ENCODE peak calls at places on chromosomes 13 and 19, in five cellular contexts. One of them, this sample, is unnamed.

GRCh38 chr13:90834700-90835099 is 512.8 kb upstream of the MIR17HG start:
- DNase-seq in suprapubic skin: no peak
- DNase-seq in spleen: no peak
- DNase-seq in Peyer's patch: no peak
- DNase-seq in uterus: no peak
- DNase-seq in this sample: no peak

GRCh38 chr13:41811588-41812021 is 149.3 kb downstream of the VWA8 start:
- DNase-seq in uterus: no peak
- DNase-seq in Peyer's patch: no peak
- DNase-seq in suprapubic skin: no peak
- DNase-seq in spleen: no peak
- DNase-seq in this sample: no peak

GRCh38 chr13:113834496-113835200 is 29.2 kb downstream of the GAS6 start:
- DNase-seq in uterus: no peak
- DNase-seq in spleen: peak
- DNase-seq in Peyer's patch: peak
- DNase-seq in suprapubic skin: no peak
- DNase-seq in this sample: no peak

GRCh38 chr19:46674416-46675178 is 13.6 kb upstream of the DACT3 start:
- DNase-seq in uterus: no peak
- DNase-seq in Peyer's patch: no peak
- DNase-seq in spleen: no peak
- DNase-seq in suprapubic skin: no peak
- DNase-seq in this sample: no peak

GRCh38 chr13:110234532-110234931 is 72.4 kb downstream of the COL4A1 start:
- DNase-seq in uterus: no peak
- DNase-seq in Peyer's patch: no peak
- DNase-seq in suprapubic skin: no peak
- DNase-seq in spleen: no peak
- DNase-seq in this sample: no peak

GRCh38 chr13:29707876-29708543 is 112.5 kb upstream of the SLC7A1 start:
- DNase-seq in Peyer's patch: no peak
- DNase-seq in suprapubic skin: no peak
- DNase-seq in uterus: no peak
- DNase-seq in spleen: no peak
- DNase-seq in this sample: peak

GRCh38 chr13:64305246-64305645 is 2889.6 kb upstream of the PCDH20 start:
- DNase-seq in suprapubic skin: no peak
- DNase-seq in uterus: no peak
- DNase-seq in Peyer's patch: no peak
- DNase-seq in spleen: no peak
- DNase-seq in this sample: no peak

GRCh38 chr13:102970542-102970941 is 95.7 kb downstream of the SLC10A2 start:
- DNase-seq in suprapubic skin: no peak
- DNase-seq in uterus: no peak
- DNase-seq in Peyer's patch: no peak
- DNase-seq in spleen: no peak
- DNase-seq in this sample: no peak

GRCh38 chr19:46369817-46370216 is 22.9 kb downstream of the PPP5C start:
- DNase-seq in suprapubic skin: no peak
- DNase-seq in uterus: no peak
- DNase-seq in Peyer's patch: no peak
- DNase-seq in spleen: no peak
- DNase-seq in this sample: no peak

GRCh38 chr13:78732445-78733017 is 73.6 kb upstream of the OBI1 start:
- DNase-seq in Peyer's patch: no peak
- DNase-seq in spleen: no peak
- DNase-seq in suprapubic skin: no peak
- DNase-seq in uterus: no peak
- DNase-seq in this sample: no peak

GRCh38 chr19:44951179-44952159 is 3.7 kb upstream of the CLPTM1 start:
- DNase-seq in uterus: peak
- DNase-seq in spleen: no peak
- DNase-seq in suprapubic skin: no peak
- DNase-seq in Peyer's patch: no peak
- DNase-seq in this sample: peak

GRCh38 chr13:28854657-28855056 is 34.5 kb downstream of the MTUS2 start:
- DNase-seq in uterus: no peak
- DNase-seq in suprapubic skin: no peak
- DNase-seq in Peyer's patch: no peak
- DNase-seq in spleen: no peak
- DNase-seq in this sample: no peak

GRCh38 chr13:99688776-99689175 is 187.5 kb downstream of the TM9SF2 start:
- DNase-seq in uterus: no peak
- DNase-seq in suprapubic skin: no peak
- DNase-seq in spleen: no peak
- DNase-seq in Peyer's patch: no peak
- DNase-seq in this sample: no peak

GRCh38 chr13:113298001-113298945 is 1.2 kb downstream of the LAMP1 start:
- DNase-seq in suprapubic skin: no peak
- DNase-seq in uterus: no peak
- DNase-seq in Peyer's patch: no peak
- DNase-seq in spleen: no peak
- DNase-seq in this sample: peak

GRCh38 chr13:107266657-107267056 is 698.7 kb upstream of the ARGLU1 start:
- DNase-seq in suprapubic skin: no peak
- DNase-seq in spleen: no peak
- DNase-seq in Peyer's patch: no peak
- DNase-seq in uterus: no peak
- DNase-seq in this sample: no peak

GRCh38 chr19:42519108-42519507 is 9.2 kb downstream of the CEACAM1 start:
- DNase-seq in uterus: no peak
- DNase-seq in spleen: no peak
- DNase-seq in suprapubic skin: no peak
- DNase-seq in Peyer's patch: no peak
- DNase-seq in this sample: no peak

GRCh38 chr13:113629814-113630213 is 28.2 kb downstream of the ATP4B start:
- DNase-seq in suprapubic skin: peak
- DNase-seq in uterus: no peak
- DNase-seq in Peyer's patch: peak
- DNase-seq in spleen: peak
- DNase-seq in this sample: no peak

GRCh38 chr13:29676535-29676934 is 81.0 kb upstream of the SLC7A1 start:
- DNase-seq in Peyer's patch: peak
- DNase-seq in spleen: no peak
- DNase-seq in uterus: no peak
- DNase-seq in suprapubic skin: no peak
- DNase-seq in this sample: no peak

GRCh38 chr19:48501446-48501960 is 10.1 kb downstream of the LMTK3 start:
- DNase-seq in suprapubic skin: no peak
- DNase-seq in Peyer's patch: peak
- DNase-seq in spleen: no peak
- DNase-seq in uterus: no peak
- DNase-seq in this sample: no peak

GRCh38 chr13:97844151-97844550 is 109.3 kb upstream of the IPO5 start:
- DNase-seq in suprapubic skin: no peak
- DNase-seq in Peyer's patch: no peak
- DNase-seq in spleen: no peak
- DNase-seq in uterus: no peak
- DNase-seq in this sample: no peak

GRCh38 chr19:10289836-10290438 is at the start of gene ICAM5:
- DNase-seq in uterus: no peak
- DNase-seq in suprapubic skin: no peak
- DNase-seq in spleen: peak
- DNase-seq in Peyer's patch: no peak
- DNase-seq in this sample: peak

GRCh38 chr13:33446821-33447481 is 161.4 kb upstream of the STARD13 start:
- DNase-seq in uterus: no peak
- DNase-seq in suprapubic skin: no peak
- DNase-seq in Peyer's patch: no peak
- DNase-seq in spleen: no peak
- DNase-seq in this sample: no peak

GRCh38 chr13:83876546-83876945 is 5.7 kb downstream of the SLITRK1 start:
- DNase-seq in spleen: no peak
- DNase-seq in Peyer's patch: no peak
- DNase-seq in uterus: no peak
- DNase-seq in suprapubic skin: no peak
- DNase-seq in this sample: no peak

GRCh38 chr19:35754365-35755139 is 2.3 kb downstream of the HSPB6 start:
- DNase-seq in suprapubic skin: no peak
- DNase-seq in uterus: no peak
- DNase-seq in Peyer's patch: no peak
- DNase-seq in spleen: no peak
- DNase-seq in this sample: no peak

GRCh38 chr19:35757231-35757748 is 461 bp upstream of the HSPB6 start:
- DNase-seq in suprapubic skin: peak
- DNase-seq in Peyer's patch: peak
- DNase-seq in spleen: peak
- DNase-seq in uterus: peak
- DNase-seq in this sample: peak

GRCh38 chr19:35756373-35757230 is at the start of gene HSPB6:
- DNase-seq in spleen: peak
- DNase-seq in uterus: peak
- DNase-seq in suprapubic skin: no peak
- DNase-seq in Peyer's patch: peak
- DNase-seq in this sample: peak

GRCh38 chr19:35755160-35755549 is 1.7 kb downstream of the HSPB6 start:
- DNase-seq in suprapubic skin: peak
- DNase-seq in spleen: no peak
- DNase-seq in Peyer's patch: no peak
- DNase-seq in uterus: no peak
- DNase-seq in this sample: no peak

DNA sequence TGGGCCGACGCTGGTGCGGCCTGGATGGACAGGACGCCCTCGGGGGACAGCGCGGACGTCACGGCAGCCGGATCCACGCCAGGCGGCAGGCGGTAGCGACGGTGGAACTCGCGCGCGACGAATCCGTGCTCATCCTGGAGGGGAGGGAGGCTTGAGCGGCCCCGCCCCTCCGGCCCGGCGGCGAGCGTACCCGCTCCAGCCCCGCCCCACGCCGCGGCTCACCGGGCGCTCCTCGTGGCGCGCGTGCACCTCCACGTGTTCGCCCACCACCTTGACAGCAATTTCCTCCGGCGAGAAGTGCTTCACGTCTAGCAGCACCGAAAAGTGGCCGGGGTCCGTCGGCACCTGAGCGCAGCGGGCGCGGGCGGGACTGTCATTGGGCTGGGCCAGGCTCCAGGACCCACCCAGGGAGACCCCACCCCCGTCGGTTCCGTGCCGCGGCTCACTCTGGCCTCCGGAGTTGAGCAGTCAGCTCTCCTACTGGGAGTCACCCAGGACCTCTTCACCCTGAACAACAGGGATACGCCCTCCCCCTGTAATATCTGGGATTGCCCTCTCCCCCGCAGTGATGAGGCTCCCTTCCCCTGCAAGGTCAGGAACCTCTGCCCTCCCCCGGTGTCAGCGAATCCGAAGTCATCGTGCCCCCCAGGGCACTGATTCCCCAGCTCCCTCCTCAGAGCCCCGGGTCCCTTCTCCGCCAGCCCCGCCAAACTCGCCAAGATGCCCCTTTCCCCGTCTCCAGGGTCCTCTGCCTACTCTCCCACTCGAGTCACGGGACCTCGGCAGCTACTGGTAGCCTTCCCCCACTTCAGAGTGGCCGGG is 1.1 kb downstream of the HSPB6 start:
- DNase-seq in suprapubic skin: peak
- DNase-seq in Peyer's patch: peak
- DNase-seq in uterus: peak
- DNase-seq in spleen: peak
- DNase-seq in this sample: peak
- TF ChIP-seq POLR2A in suprapubic skin: no peak
- TF ChIP-seq POLR2A in Peyer's patch: no peak
- TF ChIP-seq POLR2A in uterus: no peak
- TF ChIP-seq POLR2A in spleen: no peak
- TF ChIP-seq POLR2A in this sample: no peak

DNA sequence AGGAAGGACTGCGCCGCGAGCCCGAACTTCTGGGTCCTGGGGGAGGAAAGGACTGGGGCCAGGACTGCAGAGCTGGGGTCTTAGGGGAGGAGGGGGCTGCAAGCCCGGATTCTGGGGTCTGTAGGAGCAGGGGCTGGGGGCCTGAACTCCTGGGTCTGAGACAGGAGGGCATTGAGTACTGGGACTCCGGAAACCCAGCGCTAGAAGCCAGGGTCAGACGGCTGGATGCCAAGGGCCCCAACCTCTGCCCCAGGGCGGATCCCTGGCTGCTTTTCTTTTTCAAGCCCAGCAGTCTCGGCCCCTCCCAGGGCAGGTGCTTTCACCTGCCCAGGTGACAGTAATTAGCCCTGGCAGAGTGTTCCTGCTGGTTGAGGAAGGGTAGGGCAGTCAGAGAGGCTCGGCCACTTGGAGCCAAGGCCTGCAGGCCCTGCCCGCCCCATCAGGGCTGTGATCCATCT is 2.3 kb downstream of the MYH14 start:
- DNase-seq in uterus: no peak
- DNase-seq in spleen: no peak
- DNase-seq in Peyer's patch: peak
- DNase-seq in suprapubic skin: no peak
- DNase-seq in this sample: no peak
- TF ChIP-seq POLR2A in uterus: no peak
- TF ChIP-seq POLR2A in spleen: no peak
- TF ChIP-seq POLR2A in Peyer's patch: peak
- TF ChIP-seq POLR2A in suprapubic skin: no peak
- TF ChIP-seq POLR2A in this sample: no peak

GRCh38 chr19:15841875-15842569 is 26.6 kb upstream of the OR10H1 start:
- DNase-seq in spleen: no peak
- DNase-seq in Peyer's patch: no peak
- DNase-seq in suprapubic skin: no peak
- DNase-seq in uterus: no peak
- DNase-seq in this sample: peak

GRCh38 chr19:15840833-15841232 is 25.4 kb upstream of the OR10H1 start:
- DNase-seq in uterus: no peak
- DNase-seq in spleen: no peak
- DNase-seq in Peyer's patch: no peak
- DNase-seq in suprapubic skin: no peak
- DNase-seq in this sample: no peak

GRCh38 chr19:15836345-15836594 is 20.8 kb upstream of the OR10H1 start:
- DNase-seq in suprapubic skin: no peak
- DNase-seq in Peyer's patch: no peak
- DNase-seq in uterus: peak
- DNase-seq in spleen: no peak
- DNase-seq in this sample: no peak

GRCh38 chr19:15831626-15832025 is 16.2 kb upstream of the OR10H1 start:
- DNase-seq in Peyer's patch: no peak
- DNase-seq in spleen: no peak
- DNase-seq in uterus: no peak
- DNase-seq in suprapubic skin: no peak
- DNase-seq in this sample: no peak

GRCh38 chr19:15836595-15837398 is 21.3 kb upstream of the OR10H1 start:
- DNase-seq in uterus: peak
- DNase-seq in spleen: peak
- DNase-seq in suprapubic skin: peak
- DNase-seq in Peyer's patch: peak
- DNase-seq in this sample: peak
- TF ChIP-seq POLR2A in uterus: peak
- TF ChIP-seq POLR2A in spleen: peak
- TF ChIP-seq POLR2A in suprapubic skin: no peak
- TF ChIP-seq POLR2A in Peyer's patch: peak
- TF ChIP-seq POLR2A in this sample: peak

DNA sequence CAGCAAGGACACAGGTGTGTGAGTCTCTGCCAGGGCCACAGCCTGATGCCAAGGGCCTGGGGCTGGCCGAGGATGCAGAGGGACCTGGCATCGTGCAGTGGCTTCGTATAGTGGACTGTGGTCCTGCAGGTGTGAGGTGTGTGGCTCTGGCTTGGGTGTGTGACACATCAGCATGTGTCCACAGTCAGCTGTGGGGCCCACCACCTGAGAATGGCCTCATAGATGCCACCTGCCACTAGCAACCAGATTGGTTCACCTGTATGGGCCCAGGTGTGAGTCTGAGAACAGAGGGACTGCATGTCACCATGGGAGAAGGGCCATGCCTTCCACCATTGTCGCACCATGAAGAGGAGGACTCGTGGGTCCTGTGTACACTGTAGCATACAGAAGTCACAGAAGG is 2.4 kb downstream of the PPP1R14A start:
- DNase-seq in uterus: no peak
- DNase-seq in Peyer's patch: no peak
- DNase-seq in spleen: no peak
- DNase-seq in suprapubic skin: no peak
- DNase-seq in this sample: no peak
- TF ChIP-seq POLR2A in uterus: no peak
- TF ChIP-seq POLR2A in Peyer's patch: no peak
- TF ChIP-seq POLR2A in spleen: no peak
- TF ChIP-seq POLR2A in suprapubic skin: no peak
- TF ChIP-seq POLR2A in this sample: no peak

This sample was measured in erythroblast.